ENCODE peak calls at places on chromosomes 4 and X, in four cellular contexts. W, X, N and V are unnamed samples.

GRCh38 chr4:127630152-127630551 is 2.6 kb upstream of the INTU start:
- DNase-seq in W (no peak), X (no peak), N (no peak), V (no peak)

GRCh38 chr4:22485751-22486150 is 30.1 kb downstream of the ADGRA3 start:
- DNase-seq in W (no peak), X (no peak), N (no peak), V (peak; percentile 19)

GRCh38 chr4:146577111-146577510 is 55.4 kb upstream of the SLC10A7 start:
- DNase-seq in W (no peak), X (no peak), N (no peak), V (no peak)

GRCh38 chr4:742742-743311 is 37.2 kb downstream of the PCGF3 start:
- DNase-seq in W (peak; percentile 13), X (peak; percentile 77), N (peak; percentile 33), V (peak; percentile 93)

GRCh38 chr4:170015285-170015684 is 10.9 kb downstream of the MFAP3L start:
- DNase-seq in W (no peak), X (no peak), N (no peak), V (no peak)

GRCh38 chrX:45596190-45596808 is 395.6 kb upstream of the DIPK2B start:
- DNase-seq in W (no peak), X (no peak), N (no peak), V (no peak)

GRCh38 chr4:68683034-68683433 is 12.6 kb upstream of the UGT2B15 start:
- DNase-seq in W (no peak), X (no peak), N (no peak), V (no peak)

GRCh38 chr4:159267023-159267939 is 164.4 kb downstream of the RAPGEF2 start:
- DNase-seq in W (no peak), X (no peak), N (no peak), V (peak; percentile 46)

GRCh38 chr4:7753271-7753670 is 186.4 kb downstream of the AFAP1 start:
- DNase-seq in W (no peak), X (no peak), N (no peak), V (no peak)

GRCh38 chr4:42630908-42631307 is 26.0 kb downstream of the ATP8A1 start:
- DNase-seq in W (no peak), X (no peak), N (no peak), V (no peak)
- TF ChIP-seq YY1 in W (no peak), X (no peak), N (no peak), V (no peak)

GRCh38 chr4:182921608-182922007 is 4.4 kb upstream of the DCTD start:
- DNase-seq in W (no peak), X (no peak), N (no peak), V (no peak)
- H3K9ac ChIP-seq in W (no peak overlapping the region), X (no peak overlapping the region), N (no peak overlapping the region), V (no peak overlapping the region)

GRCh38 chrX:19688426-19688825 is 173.1 kb upstream of the MAP3K15 start:
- DNase-seq in W (no peak), X (no peak), N (no peak), V (no peak)
- TF ChIP-seq YY1 in W (no peak), X (no peak), N (no peak), V (no peak)

DNA sequence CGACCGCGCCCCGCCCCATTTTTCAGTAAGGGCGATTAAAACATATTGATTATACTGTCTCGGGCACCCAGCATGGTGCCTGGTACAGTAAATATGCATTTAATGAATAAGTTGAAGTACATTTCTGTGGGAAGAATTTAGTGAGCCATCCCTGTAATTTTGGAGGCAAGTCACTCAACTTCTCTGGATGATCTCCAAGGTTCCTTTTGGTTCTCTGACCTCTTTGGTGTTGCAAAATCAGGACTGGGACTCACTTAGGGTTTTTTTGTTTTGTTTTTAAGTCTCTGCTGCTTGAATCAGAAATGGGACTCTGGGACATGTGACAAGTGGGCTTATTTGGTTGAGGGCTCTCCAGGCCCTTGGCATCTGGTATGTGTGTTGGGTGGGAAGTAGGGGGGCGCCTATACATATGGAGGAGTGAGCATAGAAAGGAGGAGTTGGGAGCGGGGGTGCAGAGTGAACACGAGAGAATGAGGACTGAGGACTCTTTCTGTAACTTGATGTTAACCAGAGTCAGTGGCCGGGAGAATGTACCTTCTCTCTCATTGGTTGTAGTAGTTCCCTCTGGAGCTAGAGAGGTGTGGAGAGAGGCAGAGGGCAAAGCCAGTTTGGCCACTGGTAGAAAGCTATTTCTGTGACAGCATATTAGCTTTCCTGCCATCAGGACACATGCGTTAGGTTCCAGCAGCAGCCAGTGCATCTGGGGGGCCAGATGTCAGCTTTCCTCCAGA is 1.9 kb downstream of the ARHGAP10 start:
- DNase-seq in W (no peak), X (no peak), N (no peak), V (peak; percentile 24)
- H3K9ac ChIP-seq in W (peak overlapping the region; percentile 86), X (no peak overlapping the region), N (no peak overlapping the region), V (peak overlapping the region; percentile 83)

DNA sequence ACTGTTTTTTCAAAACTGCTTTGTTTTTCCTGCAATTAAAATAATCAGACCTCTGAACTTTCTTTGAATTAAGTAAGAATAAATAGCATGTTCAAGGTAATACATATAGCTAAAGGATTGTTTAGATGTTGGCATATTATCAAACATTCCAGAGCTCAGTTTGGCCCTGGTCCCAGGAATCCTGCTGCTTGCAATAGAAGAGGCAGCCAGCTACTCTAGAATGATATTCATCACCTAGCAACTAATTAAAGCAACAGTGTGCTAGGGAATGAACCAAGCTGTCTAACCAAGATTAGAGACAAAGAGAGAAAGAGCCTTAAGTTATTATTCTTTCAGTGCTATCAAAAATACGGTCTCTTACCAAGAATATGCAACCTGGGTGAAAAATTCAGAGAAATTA is 460.9 kb downstream of the GABRG1 start:
- DNase-seq in W (no peak), X (no peak), N (no peak), V (no peak)
- TF ChIP-seq YY1 in W (no peak), X (no peak), N (no peak), V (no peak)

GRCh38 chr4:105625214-105625613 is 72.8 kb downstream of the ARHGEF38 start:
- DNase-seq in W (no peak), X (no peak), N (no peak), V (no peak)
- H3K9ac ChIP-seq in W (no peak overlapping the region), X (no peak overlapping the region), N (no peak overlapping the region), V (no peak overlapping the region)

GRCh38 chr4:27692868-27693634 is 832.4 kb downstream of the STIM2 start:
- DNase-seq in W (no peak), X (no peak), N (no peak), V (no peak)

DNA sequence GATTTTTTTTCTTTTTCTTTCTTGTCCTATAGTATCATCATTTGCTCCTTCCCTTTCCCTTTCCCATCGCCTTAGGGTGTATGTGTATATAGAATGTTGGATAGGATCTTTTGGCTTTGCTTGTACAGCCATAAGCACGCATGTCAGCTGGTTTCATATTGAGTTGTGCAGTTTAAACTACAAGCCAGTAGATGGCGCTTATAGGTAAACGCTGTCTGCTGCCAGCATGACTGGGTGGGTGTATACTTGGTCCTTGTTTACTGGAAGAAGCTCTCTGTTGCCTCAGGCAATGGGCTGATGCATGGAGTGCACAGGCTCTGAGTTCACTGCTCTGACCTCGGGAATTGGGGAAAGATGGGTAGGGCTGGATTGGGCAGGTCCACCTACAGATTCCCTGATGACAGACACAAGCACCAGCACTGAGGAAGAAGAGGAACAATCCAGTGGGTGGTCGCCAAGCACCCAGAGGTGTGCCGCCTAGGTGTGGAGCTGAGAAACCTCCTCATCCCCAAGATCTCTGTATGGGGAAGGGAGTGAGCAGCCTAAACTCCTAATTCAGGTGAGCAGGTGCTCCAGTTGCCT is 831.5 kb downstream of the STIM2 start:
- DNase-seq in W (peak; percentile 45), X (no peak), N (peak; percentile 40), V (peak; percentile 15)
- TF ChIP-seq YY1 in W (no peak), X (no peak), N (no peak), V (no peak)

DNA sequence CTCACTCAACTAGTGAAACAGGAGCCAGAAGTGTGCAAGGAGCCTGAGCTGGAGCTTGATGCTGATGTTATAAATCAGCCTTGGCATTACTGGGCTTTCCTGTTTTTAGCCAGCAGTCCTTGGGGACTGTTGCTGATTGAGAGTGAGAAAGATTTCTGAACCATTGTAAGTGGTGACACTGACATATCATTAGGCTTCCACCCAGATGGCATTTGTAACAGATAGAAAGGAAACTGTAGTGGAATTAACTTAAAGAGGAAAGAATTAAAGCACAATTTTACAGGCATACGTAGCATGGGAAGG is 100.7 kb upstream of the LIMCH1 start:
- DNase-seq in W (no peak), X (no peak), N (no peak), V (no peak)
- H3K9ac ChIP-seq in W (no peak overlapping the region), X (no peak overlapping the region), N (no peak overlapping the region), V (no peak overlapping the region)

GRCh38 chrX:65574356-65574755 is 39.8 kb upstream of the LAS1L start:
- DNase-seq in W (no peak), X (no peak), N (no peak), V (no peak)
- TF ChIP-seq YY1 in W (no peak), X (no peak), N (no peak), V (no peak)

DNA sequence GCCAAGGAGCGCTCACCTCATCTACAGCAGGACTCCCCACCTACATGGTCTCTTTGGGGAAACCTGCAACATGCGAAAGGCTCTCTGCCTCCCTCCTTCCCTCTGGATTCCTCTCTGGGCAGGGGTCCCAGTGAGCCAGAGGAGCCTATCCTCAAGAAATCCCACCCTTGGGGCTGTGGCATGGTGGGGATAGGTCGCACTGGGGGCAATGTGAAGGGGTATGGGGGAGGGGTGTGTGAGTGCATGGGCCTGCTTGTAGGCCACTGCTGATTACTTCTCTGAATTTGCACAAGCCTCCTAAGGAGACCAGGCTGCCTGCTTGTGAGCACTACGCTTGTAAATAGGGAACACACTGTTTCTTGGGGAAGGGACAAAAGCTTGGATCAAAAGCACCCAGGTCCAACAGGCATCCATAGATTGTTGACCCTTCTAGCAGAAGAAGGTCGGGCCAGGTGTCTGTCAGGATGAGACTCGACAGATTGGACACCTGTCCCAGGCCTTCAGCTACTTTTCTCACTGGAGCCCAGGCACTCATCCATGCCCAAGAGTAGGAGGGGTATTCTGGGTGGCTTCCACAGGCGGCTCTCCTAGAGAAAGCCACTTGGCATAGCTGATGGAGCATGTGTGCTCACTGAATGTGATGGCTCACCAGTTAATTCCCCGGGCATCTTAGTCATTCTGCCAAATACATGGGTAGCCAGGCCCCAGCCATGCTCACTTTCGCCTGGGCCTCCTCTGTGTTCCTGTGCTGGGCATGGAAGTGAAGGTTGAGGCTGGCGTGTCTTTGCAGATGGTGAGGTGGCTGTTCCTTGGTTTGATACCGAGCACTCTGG is 75.0 kb downstream of the NBDY start:
- DNase-seq in W (no peak), X (no peak), N (no peak), V (no peak)
- H3K9ac ChIP-seq in W (no peak overlapping the region), X (no peak overlapping the region), N (peak overlapping the region; percentile 50), V (no peak overlapping the region)